ENCODE peak calls at places on chromosomes 16 and 17, in ten cellular contexts. A, F, W, B, K, R, Y, M, H and N are unnamed samples.

GRCh38 chr16:56068314-56068713 is 123.0 kb upstream of the GNAO1 start:
- DNase-seq in A (no peak), F (no peak), W (no peak), B (no peak), K (no peak), R (no peak), Y (no peak), M (no peak), H (no peak), N (no peak)

GRCh38 chr17:70420876-70421445 is 251.6 kb downstream of the KCNJ2 start:
- DNase-seq in A (no peak), F (no peak), W (peak), B (no peak), K (no peak), R (no peak), Y (no peak), M (no peak), H (no peak), N (no peak)

GRCh38 chr17:44367626-44368025 is 4.0 kb upstream of the FAM171A2 start:
- DNase-seq in A (peak), F (no peak), W (no peak), B (no peak), K (no peak), R (no peak), Y (no peak), M (no peak), H (no peak), N (no peak)

GRCh38 chr17:10217916-10218315 is 19.5 kb upstream of the GAS7 start:
- DNase-seq in A (no peak), F (no peak), W (peak), B (no peak), K (no peak), R (no peak), Y (no peak), M (no peak), H (peak), N (no peak)

GRCh38 chr17:560379-560935 is 154.2 kb downstream of the VPS53 start:
- DNase-seq in A (no peak), F (no peak), W (peak), B (no peak), K (no peak), R (no peak), Y (no peak), M (no peak), H (peak), N (no peak)

GRCh38 chr17:76462556-76463290 is 4.7 kb upstream of the AANAT start:
- DNase-seq in A (peak), F (no peak), W (no peak), B (no peak), K (no peak), R (no peak), Y (no peak), M (no peak), H (no peak), N (no peak)

GRCh38 chr16:84571506-84571905 is 46.4 kb downstream of the COTL1 start:
- DNase-seq in A (no peak), F (no peak), W (no peak), B (no peak), K (no peak), R (no peak), Y (no peak), M (no peak), H (no peak), N (no peak)

GRCh38 chr16:81523387-81524115 is 78.9 kb downstream of the CMIP start:
- DNase-seq in A (no peak), F (no peak), W (peak), B (no peak), K (no peak), R (no peak), Y (peak), M (peak), H (peak), N (no peak)

GRCh38 chr17:7077911-7078546 is 2.0 kb downstream of the CLEC10A start:
- DNase-seq in A (no peak), F (no peak), W (no peak), B (no peak), K (no peak), R (no peak), Y (no peak), M (no peak), H (no peak), N (no peak)

GRCh38 chr17:42132941-42133340 is 10.3 kb downstream of the HSPB9 start:
- DNase-seq in A (peak), F (peak), W (peak), B (no peak), K (no peak), R (no peak), Y (no peak), M (no peak), H (peak), N (peak)

GRCh38 chr16:4288148-4288921 is 15.5 kb upstream of the TFAP4 start:
- DNase-seq in A (peak), F (peak), W (peak), B (peak), K (no peak), R (peak), Y (peak), M (peak), H (peak), N (peak)

GRCh38 chr16:53191413-53191812 is 136.6 kb downstream of the CHD9 start:
- DNase-seq in A (no peak), F (no peak), W (no peak), B (no peak), K (no peak), R (no peak), Y (no peak), M (no peak), H (no peak), N (no peak)

GRCh38 chr16:8641671-8642070 is 20.2 kb downstream of the METTL22 start:
- DNase-seq in A (no peak), F (no peak), W (no peak), B (no peak), K (no peak), R (no peak), Y (no peak), M (no peak), H (no peak), N (no peak)

GRCh38 chr17:13562271-13562800 is 39.4 kb downstream of the HS3ST3A1 start:
- DNase-seq in A (no peak), F (no peak), W (peak), B (no peak), K (no peak), R (no peak), Y (no peak), M (no peak), H (no peak), N (no peak)

GRCh38 chr16:54651851-54652770 is 278.6 kb upstream of the IRX5 start:
- DNase-seq in A (no peak), F (no peak), W (peak), B (no peak), K (no peak), R (no peak), Y (no peak), M (no peak), H (no peak), N (peak)

GRCh38 chr16:54657058-54657708 is 273.5 kb upstream of the IRX5 start:
- DNase-seq in A (no peak), F (peak), W (peak), B (peak), K (no peak), R (no peak), Y (no peak), M (no peak), H (peak), N (no peak)

GRCh38 chr16:54655171-54655590 is 275.5 kb upstream of the IRX5 start:
- DNase-seq in A (no peak), F (peak), W (peak), B (no peak), K (no peak), R (no peak), Y (no peak), M (no peak), H (peak), N (no peak)

GRCh38 chr16:54654429-54654828 is 276.2 kb upstream of the IRX5 start:
- DNase-seq in A (no peak), F (no peak), W (no peak), B (no peak), K (no peak), R (no peak), Y (no peak), M (no peak), H (no peak), N (no peak)

DNA sequence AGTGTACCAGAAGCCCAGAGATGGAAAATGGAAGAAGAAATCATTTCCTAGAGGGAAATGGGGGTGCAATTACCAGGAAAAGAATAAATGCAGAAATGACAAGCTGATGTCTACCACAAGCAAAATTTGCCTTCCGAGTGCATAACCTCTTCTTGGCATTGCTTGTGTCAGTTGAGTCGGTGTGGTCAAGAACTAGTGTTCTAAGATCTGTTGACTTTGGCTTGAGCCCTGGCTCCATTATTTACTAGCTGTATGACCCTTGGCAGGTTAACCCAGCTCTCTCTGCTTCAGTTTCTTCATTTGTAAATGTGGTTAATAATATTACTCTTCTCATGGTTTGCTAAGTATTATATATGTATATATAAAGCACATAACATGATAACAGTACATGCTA is 273.0 kb upstream of the IRX5 start:
- DNase-seq in A (no peak), F (no peak), W (peak), B (no peak), K (no peak), R (no peak), Y (no peak), M (no peak), H (no peak), N (no peak)
- H3K4me3 ChIP-seq in A (no peak), F (peak), W (no peak), B (no peak), K (no peak), R (no peak), Y (no peak), M (no peak), H (no peak), N (no peak)

DNA sequence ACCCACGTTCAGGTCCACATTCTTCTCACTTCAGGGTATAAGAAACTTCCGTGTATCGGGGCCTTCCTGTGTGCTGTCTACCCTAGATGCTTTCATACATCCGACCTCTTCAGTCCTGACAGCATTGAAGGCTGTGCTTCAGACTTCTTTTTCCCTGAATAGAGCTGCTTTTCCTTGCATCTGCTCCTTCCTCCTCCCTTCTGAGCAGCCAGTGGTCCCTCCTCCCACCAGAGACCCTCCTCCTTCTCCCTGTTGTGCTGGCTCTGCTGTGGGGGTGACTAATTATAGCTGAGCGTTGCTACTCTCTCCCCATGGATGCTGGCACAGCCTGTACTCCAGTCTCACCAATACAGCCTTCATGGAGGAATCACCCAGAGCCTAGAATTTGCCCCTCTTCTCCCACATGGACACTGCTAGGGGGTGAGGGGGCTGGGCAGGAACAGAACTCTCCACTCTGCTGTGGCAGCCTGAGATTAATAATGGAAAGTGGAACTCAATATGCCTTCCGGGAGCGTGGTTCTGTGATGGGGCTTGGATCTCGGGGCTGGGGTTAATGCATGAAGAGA is 1.1 kb downstream of the SLC9A5 start:
- DNase-seq in A (no peak), F (no peak), W (no peak), B (no peak), K (no peak), R (no peak), Y (no peak), M (no peak), H (no peak), N (no peak)
- H3K4me3 ChIP-seq in A (no peak), F (no peak), W (no peak), B (no peak), K (peak), R (no peak), Y (no peak), M (no peak), H (peak), N (no peak)

DNA sequence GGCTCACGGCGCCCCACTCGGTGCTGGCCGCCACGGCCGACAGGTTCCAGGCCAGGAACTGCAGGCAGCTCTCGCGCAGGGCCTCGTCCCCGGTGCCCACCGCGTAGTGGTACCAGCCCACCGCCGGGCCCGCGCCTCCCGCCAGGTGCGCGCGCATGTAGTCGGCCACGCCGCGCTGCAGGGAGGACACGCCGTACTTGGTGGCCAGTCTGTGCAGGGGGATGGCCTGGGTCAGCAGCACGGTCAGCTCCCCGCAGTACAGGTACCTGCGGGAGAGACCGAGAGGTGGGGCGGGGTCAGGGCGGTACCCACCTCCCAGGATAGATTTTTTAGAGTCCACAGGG is 4.2 kb downstream of the BTBD17 start:
- DNase-seq in A (no peak), F (no peak), W (no peak), B (no peak), K (no peak), R (no peak), Y (no peak), M (no peak), H (no peak), N (no peak)
- H3K4me3 ChIP-seq in A (no peak), F (peak), W (no peak), B (peak), K (no peak), R (peak), Y (no peak), M (no peak), H (no peak), N (no peak)

GRCh38 chr16:31064882-31065461 is 9.1 kb downstream of the ZNF668 start:
- DNase-seq in A (no peak), F (no peak), W (peak), B (no peak), K (no peak), R (no peak), Y (no peak), M (peak), H (peak), N (no peak)
- H3K4me3 ChIP-seq in A (no peak), F (no peak), W (no peak), B (no peak), K (no peak), R (no peak), Y (no peak), M (no peak), H (peak), N (no peak)

DNA sequence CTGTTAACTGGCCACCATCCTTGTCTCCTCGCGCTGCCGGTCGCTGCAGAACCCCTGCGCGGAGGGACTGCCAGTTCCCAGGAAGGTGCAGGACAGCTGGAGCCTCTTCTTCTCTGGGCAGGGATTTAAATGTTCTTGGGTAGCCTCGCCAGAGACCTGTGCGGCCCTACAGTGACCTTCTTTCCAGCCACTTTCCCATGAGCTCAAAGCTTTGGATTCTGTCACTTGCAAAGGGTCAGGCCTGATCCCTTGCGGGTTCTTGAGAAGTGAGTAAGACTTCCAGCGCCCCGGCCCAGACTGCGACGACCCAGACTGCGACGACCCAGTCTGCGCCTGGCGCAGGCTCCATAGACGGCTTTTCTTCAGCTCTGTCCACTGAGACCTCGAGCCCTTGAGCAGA is 1.4 kb upstream of the SLFN5 start:
- DNase-seq in A (peak), F (no peak), W (no peak), B (no peak), K (no peak), R (peak), Y (no peak), M (no peak), H (no peak), N (no peak)
- H3K4me3 ChIP-seq in A (peak), F (peak), W (no peak), B (peak), K (peak), R (peak), Y (peak), M (no peak), H (peak), N (peak)